ENCODE peak calls at places on chromosome 16, in seven cellular contexts. One of them, this sample, is unnamed.
A peak's percentile ranks its signal among the peaks of the same experiment; 100 is the strongest.

GRCh38 chr16:49799172-49799571 is 56.7 kb downstream of the ZNF423 start:
- DNase-seq in T-helper 1 cell: no peak
- DNase-seq in activated gamma-delta T cell: no peak
- DNase-seq in stimulated activated CD8-positive, alpha-beta memory T cell treated with anti-CD3 and anti-CD28 coated beads, Interleukin-2, amount 100 ng/mL, for 1 hour: no peak
- DNase-seq in T follicular helper cell: no peak
- DNase-seq in stimulated activated CD4-positive, alpha-beta T cell treated with anti-CD3 and anti-CD28 coated beads, Interleukin-4, amount 100 ng/mL, for 4 hours: no peak
- DNase-seq in cardiac fibroblast: no peak
- DNase-seq in this sample: no peak

GRCh38 chr16:65758620-65759019 is 607.9 kb upstream of the CDH5 start:
- DNase-seq in T-helper 1 cell: no peak
- DNase-seq in activated gamma-delta T cell: no peak
- DNase-seq in stimulated activated CD8-positive, alpha-beta memory T cell treated with anti-CD3 and anti-CD28 coated beads, Interleukin-2, amount 100 ng/mL, for 1 hour: no peak
- DNase-seq in T follicular helper cell: no peak
- DNase-seq in stimulated activated CD4-positive, alpha-beta T cell treated with anti-CD3 and anti-CD28 coated beads, Interleukin-4, amount 100 ng/mL, for 4 hours: no peak
- DNase-seq in cardiac fibroblast: no peak
- DNase-seq in this sample: no peak

GRCh38 chr16:69378760-69379159 is 7.0 kb downstream of the TERF2 start:
- DNase-seq in T-helper 1 cell: no peak
- DNase-seq in activated gamma-delta T cell: no peak
- DNase-seq in stimulated activated CD8-positive, alpha-beta memory T cell treated with anti-CD3 and anti-CD28 coated beads, Interleukin-2, amount 100 ng/mL, for 1 hour: no peak
- DNase-seq in T follicular helper cell: no peak
- DNase-seq in stimulated activated CD4-positive, alpha-beta T cell treated with anti-CD3 and anti-CD28 coated beads, Interleukin-4, amount 100 ng/mL, for 4 hours: no peak
- DNase-seq in cardiac fibroblast: peak; percentile 75
- DNase-seq in this sample: no peak

GRCh38 chr16:68069511-68070248 is 15.5 kb upstream of the NFATC3 start:
- DNase-seq in T-helper 1 cell: peak; percentile 85
- DNase-seq in activated gamma-delta T cell: no peak
- DNase-seq in stimulated activated CD8-positive, alpha-beta memory T cell treated with anti-CD3 and anti-CD28 coated beads, Interleukin-2, amount 100 ng/mL, for 1 hour: no peak
- DNase-seq in T follicular helper cell: no peak
- DNase-seq in stimulated activated CD4-positive, alpha-beta T cell treated with anti-CD3 and anti-CD28 coated beads, Interleukin-4, amount 100 ng/mL, for 4 hours: no peak
- DNase-seq in cardiac fibroblast: no peak
- DNase-seq in this sample: no peak

GRCh38 chr16:49970818-49971431 is 54.1 kb upstream of the CNEP1R1 start:
- DNase-seq in T-helper 1 cell: no peak
- DNase-seq in activated gamma-delta T cell: no peak
- DNase-seq in stimulated activated CD8-positive, alpha-beta memory T cell treated with anti-CD3 and anti-CD28 coated beads, Interleukin-2, amount 100 ng/mL, for 1 hour: no peak
- DNase-seq in T follicular helper cell: no peak
- DNase-seq in stimulated activated CD4-positive, alpha-beta T cell treated with anti-CD3 and anti-CD28 coated beads, Interleukin-4, amount 100 ng/mL, for 4 hours: no peak
- DNase-seq in cardiac fibroblast: no peak
- DNase-seq in this sample: no peak

GRCh38 chr16:81061307-81061640 is 15.8 kb downstream of the C16orf46 start:
- DNase-seq in T-helper 1 cell: no peak
- DNase-seq in activated gamma-delta T cell: no peak
- DNase-seq in stimulated activated CD8-positive, alpha-beta memory T cell treated with anti-CD3 and anti-CD28 coated beads, Interleukin-2, amount 100 ng/mL, for 1 hour: no peak
- DNase-seq in T follicular helper cell: no peak
- DNase-seq in stimulated activated CD4-positive, alpha-beta T cell treated with anti-CD3 and anti-CD28 coated beads, Interleukin-4, amount 100 ng/mL, for 4 hours: no peak
- DNase-seq in cardiac fibroblast: no peak
- DNase-seq in this sample: no peak

GRCh38 chr16:12637002-12637401 is 166.7 kb downstream of the CPPED1 start:
- DNase-seq in T-helper 1 cell: no peak
- DNase-seq in activated gamma-delta T cell: no peak
- DNase-seq in stimulated activated CD8-positive, alpha-beta memory T cell treated with anti-CD3 and anti-CD28 coated beads, Interleukin-2, amount 100 ng/mL, for 1 hour: no peak
- DNase-seq in T follicular helper cell: no peak
- DNase-seq in stimulated activated CD4-positive, alpha-beta T cell treated with anti-CD3 and anti-CD28 coated beads, Interleukin-4, amount 100 ng/mL, for 4 hours: no peak
- DNase-seq in cardiac fibroblast: no peak
- DNase-seq in this sample: no peak

GRCh38 chr16:2770057-2770780 is 6.9 kb downstream of the ELOB start:
- DNase-seq in T-helper 1 cell: no peak
- DNase-seq in activated gamma-delta T cell: no peak
- DNase-seq in stimulated activated CD8-positive, alpha-beta memory T cell treated with anti-CD3 and anti-CD28 coated beads, Interleukin-2, amount 100 ng/mL, for 1 hour: no peak
- DNase-seq in T follicular helper cell: no peak
- DNase-seq in stimulated activated CD4-positive, alpha-beta T cell treated with anti-CD3 and anti-CD28 coated beads, Interleukin-4, amount 100 ng/mL, for 4 hours: no peak
- DNase-seq in cardiac fibroblast: no peak
- DNase-seq in this sample: no peak

GRCh38 chr16:4539716-4540284 is 1.2 kb upstream of the CDIP1 start:
- DNase-seq in T-helper 1 cell: no peak
- DNase-seq in activated gamma-delta T cell: no peak
- DNase-seq in stimulated activated CD8-positive, alpha-beta memory T cell treated with anti-CD3 and anti-CD28 coated beads, Interleukin-2, amount 100 ng/mL, for 1 hour: no peak
- DNase-seq in T follicular helper cell: no peak
- DNase-seq in stimulated activated CD4-positive, alpha-beta T cell treated with anti-CD3 and anti-CD28 coated beads, Interleukin-4, amount 100 ng/mL, for 4 hours: no peak
- DNase-seq in cardiac fibroblast: no peak
- DNase-seq in this sample: no peak

GRCh38 chr16:77172964-77173363 is 18.0 kb upstream of the MON1B start:
- DNase-seq in T-helper 1 cell: no peak
- DNase-seq in activated gamma-delta T cell: no peak
- DNase-seq in stimulated activated CD8-positive, alpha-beta memory T cell treated with anti-CD3 and anti-CD28 coated beads, Interleukin-2, amount 100 ng/mL, for 1 hour: no peak
- DNase-seq in T follicular helper cell: no peak
- DNase-seq in stimulated activated CD4-positive, alpha-beta T cell treated with anti-CD3 and anti-CD28 coated beads, Interleukin-4, amount 100 ng/mL, for 4 hours: no peak
- DNase-seq in cardiac fibroblast: peak; percentile 7
- DNase-seq in this sample: no peak

GRCh38 chr16:50702725-50703124 is 9.3 kb downstream of the NOD2 start:
- DNase-seq in T-helper 1 cell: no peak
- DNase-seq in activated gamma-delta T cell: no peak
- DNase-seq in stimulated activated CD8-positive, alpha-beta memory T cell treated with anti-CD3 and anti-CD28 coated beads, Interleukin-2, amount 100 ng/mL, for 1 hour: no peak
- DNase-seq in T follicular helper cell: no peak
- DNase-seq in stimulated activated CD4-positive, alpha-beta T cell treated with anti-CD3 and anti-CD28 coated beads, Interleukin-4, amount 100 ng/mL, for 4 hours: no peak
- DNase-seq in cardiac fibroblast: no peak
- DNase-seq in this sample: no peak

GRCh38 chr16:8173111-8173644 is 417.1 kb downstream of the TMEM114 start:
- DNase-seq in T-helper 1 cell: peak; percentile 19
- DNase-seq in activated gamma-delta T cell: no peak
- DNase-seq in stimulated activated CD8-positive, alpha-beta memory T cell treated with anti-CD3 and anti-CD28 coated beads, Interleukin-2, amount 100 ng/mL, for 1 hour: no peak
- DNase-seq in T follicular helper cell: no peak
- DNase-seq in stimulated activated CD4-positive, alpha-beta T cell treated with anti-CD3 and anti-CD28 coated beads, Interleukin-4, amount 100 ng/mL, for 4 hours: no peak
- DNase-seq in cardiac fibroblast: peak; percentile 27
- DNase-seq in this sample: no peak

GRCh38 chr16:9256196-9256595 is 164.8 kb downstream of the HAPSTR1 start:
- DNase-seq in T-helper 1 cell: peak; percentile 11
- DNase-seq in activated gamma-delta T cell: no peak
- DNase-seq in stimulated activated CD8-positive, alpha-beta memory T cell treated with anti-CD3 and anti-CD28 coated beads, Interleukin-2, amount 100 ng/mL, for 1 hour: no peak
- DNase-seq in T follicular helper cell: no peak
- DNase-seq in stimulated activated CD4-positive, alpha-beta T cell treated with anti-CD3 and anti-CD28 coated beads, Interleukin-4, amount 100 ng/mL, for 4 hours: no peak
- DNase-seq in cardiac fibroblast: no peak
- DNase-seq in this sample: no peak

GRCh38 chr16:88287219-88287618 is 95.5 kb upstream of the ZNF469 start:
- DNase-seq in T-helper 1 cell: no peak
- DNase-seq in activated gamma-delta T cell: no peak
- DNase-seq in stimulated activated CD8-positive, alpha-beta memory T cell treated with anti-CD3 and anti-CD28 coated beads, Interleukin-2, amount 100 ng/mL, for 1 hour: no peak
- DNase-seq in T follicular helper cell: no peak
- DNase-seq in stimulated activated CD4-positive, alpha-beta T cell treated with anti-CD3 and anti-CD28 coated beads, Interleukin-4, amount 100 ng/mL, for 4 hours: no peak
- DNase-seq in cardiac fibroblast: no peak
- DNase-seq in this sample: no peak

GRCh38 chr16:7471268-7471667 is 138.6 kb downstream of the RBFOX1 start:
- DNase-seq in T-helper 1 cell: no peak
- DNase-seq in activated gamma-delta T cell: no peak
- DNase-seq in stimulated activated CD8-positive, alpha-beta memory T cell treated with anti-CD3 and anti-CD28 coated beads, Interleukin-2, amount 100 ng/mL, for 1 hour: no peak
- DNase-seq in T follicular helper cell: no peak
- DNase-seq in stimulated activated CD4-positive, alpha-beta T cell treated with anti-CD3 and anti-CD28 coated beads, Interleukin-4, amount 100 ng/mL, for 4 hours: no peak
- DNase-seq in cardiac fibroblast: no peak
- DNase-seq in this sample: no peak

GRCh38 chr16:20844054-20844453 is 37.7 kb downstream of the REXO5 start:
- DNase-seq in T-helper 1 cell: no peak
- DNase-seq in activated gamma-delta T cell: no peak
- DNase-seq in stimulated activated CD8-positive, alpha-beta memory T cell treated with anti-CD3 and anti-CD28 coated beads, Interleukin-2, amount 100 ng/mL, for 1 hour: no peak
- DNase-seq in T follicular helper cell: no peak
- DNase-seq in stimulated activated CD4-positive, alpha-beta T cell treated with anti-CD3 and anti-CD28 coated beads, Interleukin-4, amount 100 ng/mL, for 4 hours: no peak
- DNase-seq in cardiac fibroblast: no peak
- DNase-seq in this sample: no peak

GRCh38 chr16:726438-727290 is at the start of the genes CCDC78 and HAGHL:
- DNase-seq in T-helper 1 cell: peak; percentile 35
- DNase-seq in activated gamma-delta T cell: peak; percentile 65
- DNase-seq in stimulated activated CD8-positive, alpha-beta memory T cell treated with anti-CD3 and anti-CD28 coated beads, Interleukin-2, amount 100 ng/mL, for 1 hour: no peak
- DNase-seq in T follicular helper cell: peak; percentile 47
- DNase-seq in stimulated activated CD4-positive, alpha-beta T cell treated with anti-CD3 and anti-CD28 coated beads, Interleukin-4, amount 100 ng/mL, for 4 hours: peak; percentile 46
- DNase-seq in cardiac fibroblast: peak; percentile 63
- DNase-seq in this sample: no peak

GRCh38 chr16:19114359-19115147 is 789 bp downstream of the ITPRIPL2 start:
- DNase-seq in T-helper 1 cell: peak; percentile 20
- DNase-seq in activated gamma-delta T cell: no peak
- DNase-seq in stimulated activated CD8-positive, alpha-beta memory T cell treated with anti-CD3 and anti-CD28 coated beads, Interleukin-2, amount 100 ng/mL, for 1 hour: no peak
- DNase-seq in T follicular helper cell: no peak
- DNase-seq in stimulated activated CD4-positive, alpha-beta T cell treated with anti-CD3 and anti-CD28 coated beads, Interleukin-4, amount 100 ng/mL, for 4 hours: no peak
- DNase-seq in cardiac fibroblast: peak; percentile 70
- DNase-seq in this sample: peak; percentile 74

GRCh38 chr16:1745181-1745899 is 26.0 kb downstream of the NME3 start:
- DNase-seq in T-helper 1 cell: no peak
- DNase-seq in activated gamma-delta T cell: no peak
- DNase-seq in stimulated activated CD8-positive, alpha-beta memory T cell treated with anti-CD3 and anti-CD28 coated beads, Interleukin-2, amount 100 ng/mL, for 1 hour: no peak
- DNase-seq in T follicular helper cell: no peak
- DNase-seq in stimulated activated CD4-positive, alpha-beta T cell treated with anti-CD3 and anti-CD28 coated beads, Interleukin-4, amount 100 ng/mL, for 4 hours: no peak
- DNase-seq in cardiac fibroblast: peak; percentile 39
- DNase-seq in this sample: no peak

GRCh38 chr16:67013823-67014640 is 14.9 kb upstream of the CBFB start:
- DNase-seq in T-helper 1 cell: peak; percentile 85
- DNase-seq in activated gamma-delta T cell: peak; percentile 45
- DNase-seq in stimulated activated CD8-positive, alpha-beta memory T cell treated with anti-CD3 and anti-CD28 coated beads, Interleukin-2, amount 100 ng/mL, for 1 hour: no peak
- DNase-seq in T follicular helper cell: peak; percentile 67
- DNase-seq in stimulated activated CD4-positive, alpha-beta T cell treated with anti-CD3 and anti-CD28 coated beads, Interleukin-4, amount 100 ng/mL, for 4 hours: peak; percentile 68
- DNase-seq in cardiac fibroblast: peak; percentile 88
- DNase-seq in this sample: peak; percentile 76

GRCh38 chr16:10692470-10692869 is 2.3 kb downstream of the TEKT5 start:
- DNase-seq in T-helper 1 cell: no peak
- DNase-seq in activated gamma-delta T cell: no peak
- DNase-seq in stimulated activated CD8-positive, alpha-beta memory T cell treated with anti-CD3 and anti-CD28 coated beads, Interleukin-2, amount 100 ng/mL, for 1 hour: no peak
- DNase-seq in T follicular helper cell: no peak
- DNase-seq in stimulated activated CD4-positive, alpha-beta T cell treated with anti-CD3 and anti-CD28 coated beads, Interleukin-4, amount 100 ng/mL, for 4 hours: no peak
- DNase-seq in cardiac fibroblast: no peak
- DNase-seq in this sample: no peak

GRCh38 chr16:31089199-31089598 is 456 bp upstream of the PRSS53 start:
- DNase-seq in T-helper 1 cell: no peak
- DNase-seq in activated gamma-delta T cell: no peak
- DNase-seq in stimulated activated CD8-positive, alpha-beta memory T cell treated with anti-CD3 and anti-CD28 coated beads, Interleukin-2, amount 100 ng/mL, for 1 hour: no peak
- DNase-seq in T follicular helper cell: no peak
- DNase-seq in stimulated activated CD4-positive, alpha-beta T cell treated with anti-CD3 and anti-CD28 coated beads, Interleukin-4, amount 100 ng/mL, for 4 hours: no peak
- DNase-seq in cardiac fibroblast: no peak
- DNase-seq in this sample: no peak

GRCh38 chr16:82199209-82199608 is 29.2 kb upstream of the MPHOSPH6 start:
- DNase-seq in T-helper 1 cell: no peak
- DNase-seq in activated gamma-delta T cell: no peak
- DNase-seq in stimulated activated CD8-positive, alpha-beta memory T cell treated with anti-CD3 and anti-CD28 coated beads, Interleukin-2, amount 100 ng/mL, for 1 hour: no peak
- DNase-seq in T follicular helper cell: no peak
- DNase-seq in stimulated activated CD4-positive, alpha-beta T cell treated with anti-CD3 and anti-CD28 coated beads, Interleukin-4, amount 100 ng/mL, for 4 hours: no peak
- DNase-seq in cardiac fibroblast: no peak
- DNase-seq in this sample: no peak

GRCh38 chr16:47983999-47984580 is 171.7 kb downstream of the ABCC12 start:
- DNase-seq in T-helper 1 cell: no peak
- DNase-seq in activated gamma-delta T cell: no peak
- DNase-seq in stimulated activated CD8-positive, alpha-beta memory T cell treated with anti-CD3 and anti-CD28 coated beads, Interleukin-2, amount 100 ng/mL, for 1 hour: no peak
- DNase-seq in T follicular helper cell: no peak
- DNase-seq in stimulated activated CD4-positive, alpha-beta T cell treated with anti-CD3 and anti-CD28 coated beads, Interleukin-4, amount 100 ng/mL, for 4 hours: no peak
- DNase-seq in cardiac fibroblast: no peak
- DNase-seq in this sample: no peak

GRCh38 chr16:49532243-49532870 is 158.8 kb downstream of the C16orf78 start:
- DNase-seq in T-helper 1 cell: no peak
- DNase-seq in activated gamma-delta T cell: no peak
- DNase-seq in stimulated activated CD8-positive, alpha-beta memory T cell treated with anti-CD3 and anti-CD28 coated beads, Interleukin-2, amount 100 ng/mL, for 1 hour: no peak
- DNase-seq in T follicular helper cell: no peak
- DNase-seq in stimulated activated CD4-positive, alpha-beta T cell treated with anti-CD3 and anti-CD28 coated beads, Interleukin-4, amount 100 ng/mL, for 4 hours: no peak
- DNase-seq in cardiac fibroblast: no peak
- DNase-seq in this sample: no peak

GRCh38 chr16:30720694-30721093 is 21.7 kb downstream of the SRCAP start:
- DNase-seq in T-helper 1 cell: no peak
- DNase-seq in activated gamma-delta T cell: no peak
- DNase-seq in stimulated activated CD8-positive, alpha-beta memory T cell treated with anti-CD3 and anti-CD28 coated beads, Interleukin-2, amount 100 ng/mL, for 1 hour: no peak
- DNase-seq in T follicular helper cell: no peak
- DNase-seq in stimulated activated CD4-positive, alpha-beta T cell treated with anti-CD3 and anti-CD28 coated beads, Interleukin-4, amount 100 ng/mL, for 4 hours: no peak
- DNase-seq in cardiac fibroblast: no peak
- DNase-seq in this sample: no peak

GRCh38 chr16:914453-914852 is 56.3 kb downstream of the LMF1 start:
- DNase-seq in T-helper 1 cell: peak; percentile 11
- DNase-seq in activated gamma-delta T cell: no peak
- DNase-seq in stimulated activated CD8-positive, alpha-beta memory T cell treated with anti-CD3 and anti-CD28 coated beads, Interleukin-2, amount 100 ng/mL, for 1 hour: no peak
- DNase-seq in T follicular helper cell: no peak
- DNase-seq in stimulated activated CD4-positive, alpha-beta T cell treated with anti-CD3 and anti-CD28 coated beads, Interleukin-4, amount 100 ng/mL, for 4 hours: no peak
- DNase-seq in cardiac fibroblast: no peak
- DNase-seq in this sample: no peak

GRCh38 chr16:67169642-67170167 is 633 bp upstream of the NOL3 start:
- DNase-seq in T-helper 1 cell: peak; percentile 49
- DNase-seq in activated gamma-delta T cell: no peak
- DNase-seq in stimulated activated CD8-positive, alpha-beta memory T cell treated with anti-CD3 and anti-CD28 coated beads, Interleukin-2, amount 100 ng/mL, for 1 hour: no peak
- DNase-seq in T follicular helper cell: no peak
- DNase-seq in stimulated activated CD4-positive, alpha-beta T cell treated with anti-CD3 and anti-CD28 coated beads, Interleukin-4, amount 100 ng/mL, for 4 hours: no peak
- DNase-seq in cardiac fibroblast: no peak
- DNase-seq in this sample: no peak

GRCh38 chr16:27600386-27600785 is 50.4 kb downstream of the KATNIP start:
- DNase-seq in T-helper 1 cell: no peak
- DNase-seq in activated gamma-delta T cell: no peak
- DNase-seq in stimulated activated CD8-positive, alpha-beta memory T cell treated with anti-CD3 and anti-CD28 coated beads, Interleukin-2, amount 100 ng/mL, for 1 hour: no peak
- DNase-seq in T follicular helper cell: no peak
- DNase-seq in stimulated activated CD4-positive, alpha-beta T cell treated with anti-CD3 and anti-CD28 coated beads, Interleukin-4, amount 100 ng/mL, for 4 hours: no peak
- DNase-seq in cardiac fibroblast: no peak
- DNase-seq in this sample: no peak

GRCh38 chr16:26178298-26178697 is 486.5 kb downstream of the HS3ST4 start:
- DNase-seq in T-helper 1 cell: no peak
- DNase-seq in activated gamma-delta T cell: no peak
- DNase-seq in stimulated activated CD8-positive, alpha-beta memory T cell treated with anti-CD3 and anti-CD28 coated beads, Interleukin-2, amount 100 ng/mL, for 1 hour: no peak
- DNase-seq in T follicular helper cell: no peak
- DNase-seq in stimulated activated CD4-positive, alpha-beta T cell treated with anti-CD3 and anti-CD28 coated beads, Interleukin-4, amount 100 ng/mL, for 4 hours: no peak
- DNase-seq in cardiac fibroblast: no peak
- DNase-seq in this sample: no peak

GRCh38 chr16:8511464-8511863 is 78.8 kb downstream of the TMEM114 start:
- DNase-seq in T-helper 1 cell: no peak
- DNase-seq in activated gamma-delta T cell: no peak
- DNase-seq in stimulated activated CD8-positive, alpha-beta memory T cell treated with anti-CD3 and anti-CD28 coated beads, Interleukin-2, amount 100 ng/mL, for 1 hour: no peak
- DNase-seq in T follicular helper cell: no peak
- DNase-seq in stimulated activated CD4-positive, alpha-beta T cell treated with anti-CD3 and anti-CD28 coated beads, Interleukin-4, amount 100 ng/mL, for 4 hours: no peak
- DNase-seq in cardiac fibroblast: no peak
- DNase-seq in this sample: no peak

This sample was measured in right atrium auricular region.